ENCODE peak calls at places on chromosomes 16 and 17, in eight cellular contexts. D, B, R, W, G, Z, F and M are unnamed samples.

GRCh38 chr17:4859816-4860625 is 26.9 kb downstream of the MINK1 start:
- DNase-seq in D (no peak), B (no peak), R (no peak), W (no peak), G (no peak), Z (no peak), F (no peak), M (no peak)

GRCh38 chr16:27579086-27579980 is 29.4 kb downstream of the KATNIP start:
- DNase-seq in D (no peak), B (peak; percentile 12), R (no peak), W (no peak), G (peak; percentile 25), Z (no peak), F (no peak), M (no peak)

GRCh38 chr17:56468840-56469239 is 124.7 kb upstream of the NOG start:
- DNase-seq in D (no peak), B (no peak), R (no peak), W (no peak), G (no peak), Z (no peak), F (no peak), M (no peak)

GRCh38 chr16:4805231-4805630 is 2.8 kb upstream of the ROGDI start:
- DNase-seq in D (no peak), B (no peak), R (no peak), W (no peak), G (no peak), Z (no peak), F (no peak), M (no peak)

GRCh38 chr17:79923974-79924638 is 84.9 kb upstream of the CBX4 start:
- DNase-seq in D (no peak), B (peak; percentile 32), R (no peak), W (no peak), G (no peak), Z (no peak), F (no peak), M (peak; percentile 62)

GRCh38 chr17:64788286-64789060 is 126.4 kb upstream of the SMURF2 start:
- DNase-seq in D (no peak), B (no peak), R (no peak), W (no peak), G (no peak), Z (no peak), F (no peak), M (no peak)

GRCh38 chr16:27405546-27406451 is 3.8 kb downstream of the IL21R start:
- DNase-seq in D (no peak), B (no peak), R (no peak), W (no peak), G (no peak), Z (no peak), F (no peak), M (no peak)

GRCh38 chr17:19513897-19514488 is 19.7 kb upstream of the SLC47A1 start:
- DNase-seq in D (peak; percentile 23), B (peak; percentile 77), R (peak; percentile 38), W (peak; percentile 59), G (peak; percentile 30), Z (peak; percentile 4), F (peak; percentile 47), M (peak; percentile 75)

GRCh38 chr17:19281161-19281560 is 44.0 kb downstream of the EPN2 start:
- DNase-seq in D (no peak), B (no peak), R (no peak), W (no peak), G (no peak), Z (no peak), F (no peak), M (no peak)

GRCh38 chr16:87924937-87925670 is 11.2 kb downstream of the CA5A start:
- DNase-seq in D (no peak), B (no peak), R (no peak), W (no peak), G (no peak), Z (peak; percentile 82), F (no peak), M (no peak)

GRCh38 chr17:72515291-72516065 is 394.7 kb downstream of the SOX9 start:
- DNase-seq in D (no peak), B (peak; percentile 46), R (no peak), W (no peak), G (no peak), Z (peak; percentile 22), F (no peak), M (no peak)

GRCh38 chr16:89170346-89171215 is 967 bp upstream of the CDH15 start:
- DNase-seq in D (no peak), B (no peak), R (no peak), W (no peak), G (no peak), Z (no peak), F (no peak), M (no peak)

GRCh38 chr17:27352481-27353460 is 58.9 kb downstream of the WSB1 start:
- DNase-seq in D (no peak), B (no peak), R (no peak), W (no peak), G (no peak), Z (no peak), F (no peak), M (no peak)

GRCh38 chr16:82655315-82655714 is 28.5 kb downstream of the CDH13 start:
- DNase-seq in D (no peak), B (peak; percentile 98), R (no peak), W (no peak), G (no peak), Z (no peak), F (peak; percentile 58), M (peak; percentile 83)

GRCh38 chr17:33506889-33507650 is 214.0 kb upstream of the ASIC2 start:
- DNase-seq in D (no peak), B (no peak), R (no peak), W (peak; percentile 80), G (no peak), Z (no peak), F (no peak), M (no peak)

GRCh38 chr16:4946917-4947316 is 10.0 kb upstream of the PPL start:
- DNase-seq in D (no peak), B (no peak), R (no peak), W (no peak), G (no peak), Z (no peak), F (no peak), M (no peak)

GRCh38 chr16:57091200-57091989 is 988 bp upstream of the CPNE2 start:
- DNase-seq in D (no peak), B (peak; percentile 67), R (no peak), W (peak; percentile 32), G (no peak), Z (no peak), F (no peak), M (no peak)

GRCh38 chr17:57356153-57356721 is 99.9 kb downstream of the MSI2 start:
- DNase-seq in D (no peak), B (no peak), R (no peak), W (peak; percentile 19), G (no peak), Z (no peak), F (no peak), M (no peak)

GRCh38 chr17:28446716-28447395 is 26.6 kb upstream of the SLC13A2 start:
- DNase-seq in D (no peak), B (no peak), R (no peak), W (no peak), G (no peak), Z (no peak), F (no peak), M (no peak)

GRCh38 chr17:44961921-44962350 is 6.2 kb downstream of the C1QL1 start:
- DNase-seq in D (no peak), B (no peak), R (no peak), W (no peak), G (no peak), Z (no peak), F (no peak), M (no peak)

GRCh38 chr16:20868890-20869289 is 31.3 kb downstream of the DCUN1D3 start:
- DNase-seq in D (peak; percentile 53), B (peak; percentile 76), R (no peak), W (no peak), G (peak; percentile 45), Z (no peak), F (no peak), M (no peak)

GRCh38 chr16:72948238-72948559 is 99.7 kb downstream of the ZFHX3 start:
- DNase-seq in D (no peak), B (no peak), R (no peak), W (no peak), G (no peak), Z (no peak), F (no peak), M (no peak)

GRCh38 chr16:14375132-14375491 is 254.9 kb downstream of the PARN start:
- DNase-seq in D (no peak), B (peak; percentile 66), R (no peak), W (no peak), G (no peak), Z (no peak), F (no peak), M (no peak)

GRCh38 chr17:66351053-66351452 is 48.6 kb downstream of the PRKCA start:
- DNase-seq in D (no peak), B (peak; percentile 18), R (no peak), W (no peak), G (no peak), Z (no peak), F (no peak), M (no peak)

GRCh38 chr16:4925791-4926190 is 11.2 kb downstream of the PPL start:
- DNase-seq in D (no peak), B (no peak), R (no peak), W (no peak), G (no peak), Z (no peak), F (no peak), M (no peak)

GRCh38 chr17:74424658-74425057 is 7.2 kb upstream of the GPRC5C start:
- DNase-seq in D (no peak), B (no peak), R (no peak), W (no peak), G (no peak), Z (no peak), F (no peak), M (no peak)

GRCh38 chr16:69423189-69423588 is 1.2 kb upstream of the CYB5B start:
- DNase-seq in D (no peak), B (no peak), R (no peak), W (no peak), G (no peak), Z (no peak), F (no peak), M (no peak)

GRCh38 chr16:29290631-29291247 is 115.8 kb downstream of the NPIPB11 start:
- DNase-seq in D (no peak), B (peak; percentile 94), R (peak; percentile 72), W (peak; percentile 93), G (peak; percentile 79), Z (no peak), F (peak; percentile 32), M (peak; percentile 77)

GRCh38 chr16:87465306-87465705 is 27.5 kb downstream of the ZCCHC14 start:
- DNase-seq in D (no peak), B (peak; percentile 83), R (no peak), W (peak; percentile 95), G (peak; percentile 80), Z (no peak), F (no peak), M (peak; percentile 67)

GRCh38 chr16:71482569-71482968 is 6.6 kb downstream of the ZNF19 start:
- DNase-seq in D (no peak), B (no peak), R (no peak), W (no peak), G (no peak), Z (no peak), F (no peak), M (no peak)

GRCh38 chr17:47266782-47267181 is 13.2 kb downstream of the ITGB3 start:
- DNase-seq in D (no peak), B (no peak), R (no peak), W (no peak), G (no peak), Z (no peak), F (no peak), M (no peak)

GRCh38 chr17:20216154-20216815 is 207.1 kb downstream of the SPECC1 start:
- DNase-seq in D (no peak), B (no peak), R (no peak), W (no peak), G (no peak), Z (no peak), F (no peak), M (no peak)

GRCh38 chr17:33475594-33475993 is 182.5 kb upstream of the ASIC2 start:
- DNase-seq in D (no peak), B (no peak), R (no peak), W (no peak), G (no peak), Z (no peak), F (no peak), M (no peak)

GRCh38 chr16:13426736-13427135 is 493.2 kb upstream of the ERCC4 start:
- DNase-seq in D (no peak), B (no peak), R (no peak), W (no peak), G (no peak), Z (no peak), F (no peak), M (no peak)